ENCODE peak calls at places on chromosomes 12 and 14, in nine cellular contexts. One of them, this sample, is unnamed. For H3K27me3, the result is how much of the 10 kb centered on the place peaks cover.

GRCh38 chr14:80522936-80523335 is 311.6 kb upstream of the DIO2 start:
- DNase-seq in CD4-positive, CD25-positive, alpha-beta regulatory T cell: no peak
- DNase-seq in mesenchymal stem cell: peak
- DNase-seq in DND-41: no peak
- DNase-seq in fibroblast of lung: peak
- DNase-seq in IMR-90: peak
- DNase-seq in AG04450: no peak
- DNase-seq in ovary: no peak
- DNase-seq in GM23338: no peak
- DNase-seq in this sample: no peak

GRCh38 chr12:58387199-58387598 is 445.8 kb downstream of the ATP23 start:
- DNase-seq in mesenchymal stem cell: peak
- DNase-seq in IMR-90: peak
- DNase-seq in AG04450: no peak
- DNase-seq in fibroblast of lung: no peak
- DNase-seq in DND-41: no peak
- DNase-seq in GM23338: no peak
- DNase-seq in CD4-positive, CD25-positive, alpha-beta regulatory T cell: no peak
- DNase-seq in ovary: no peak
- DNase-seq in this sample: no peak

GRCh38 chr12:51482808-51483532 is 58.3 kb downstream of the SLC4A8 start:
- DNase-seq in DND-41: peak
- DNase-seq in IMR-90: no peak
- DNase-seq in fibroblast of lung: peak
- DNase-seq in AG04450: no peak
- DNase-seq in GM23338: no peak
- DNase-seq in CD4-positive, CD25-positive, alpha-beta regulatory T cell: no peak
- DNase-seq in ovary: no peak
- DNase-seq in mesenchymal stem cell: no peak
- DNase-seq in this sample: peak

GRCh38 chr12:1619599-1619998 is 9.4 kb upstream of the WNT5B start:
- DNase-seq in mesenchymal stem cell: no peak
- DNase-seq in ovary: no peak
- DNase-seq in DND-41: no peak
- DNase-seq in fibroblast of lung: no peak
- DNase-seq in CD4-positive, CD25-positive, alpha-beta regulatory T cell: no peak
- DNase-seq in GM23338: no peak
- DNase-seq in IMR-90: no peak
- DNase-seq in AG04450: no peak
- DNase-seq in this sample: no peak

GRCh38 chr12:94500831-94501567 is 41.3 kb upstream of the CEP83 start:
- DNase-seq in AG04450: no peak
- DNase-seq in DND-41: no peak
- DNase-seq in ovary: no peak
- DNase-seq in CD4-positive, CD25-positive, alpha-beta regulatory T cell: no peak
- DNase-seq in IMR-90: no peak
- DNase-seq in fibroblast of lung: no peak
- DNase-seq in GM23338: no peak
- DNase-seq in mesenchymal stem cell: no peak
- DNase-seq in this sample: no peak

GRCh38 chr14:55752580-55753365 is 172.8 kb downstream of the KTN1 start:
- DNase-seq in GM23338: peak
- DNase-seq in mesenchymal stem cell: peak
- DNase-seq in DND-41: no peak
- DNase-seq in CD4-positive, CD25-positive, alpha-beta regulatory T cell: no peak
- DNase-seq in AG04450: peak
- DNase-seq in IMR-90: peak
- DNase-seq in fibroblast of lung: peak
- DNase-seq in ovary: no peak
- DNase-seq in this sample: no peak

GRCh38 chr12:98352218-98352811 is 163.1 kb upstream of the TMPO start:
- DNase-seq in DND-41: no peak
- DNase-seq in ovary: no peak
- DNase-seq in GM23338: no peak
- DNase-seq in AG04450: peak
- DNase-seq in IMR-90: peak
- DNase-seq in CD4-positive, CD25-positive, alpha-beta regulatory T cell: no peak
- DNase-seq in fibroblast of lung: peak
- DNase-seq in mesenchymal stem cell: peak
- DNase-seq in this sample: no peak

GRCh38 chr14:56297449-56297848 is 179.2 kb downstream of the PELI2 start:
- DNase-seq in AG04450: no peak
- DNase-seq in DND-41: no peak
- DNase-seq in fibroblast of lung: no peak
- DNase-seq in GM23338: no peak
- DNase-seq in mesenchymal stem cell: no peak
- DNase-seq in CD4-positive, CD25-positive, alpha-beta regulatory T cell: no peak
- DNase-seq in IMR-90: no peak
- DNase-seq in ovary: no peak
- DNase-seq in this sample: no peak

GRCh38 chr14:99287269-99287942 is 15.4 kb upstream of the BCL11B start:
- DNase-seq in mesenchymal stem cell: no peak
- DNase-seq in AG04450: no peak
- DNase-seq in fibroblast of lung: no peak
- DNase-seq in IMR-90: no peak
- DNase-seq in CD4-positive, CD25-positive, alpha-beta regulatory T cell: no peak
- DNase-seq in GM23338: no peak
- DNase-seq in ovary: no peak
- DNase-seq in DND-41: no peak
- DNase-seq in this sample: no peak

DNA sequence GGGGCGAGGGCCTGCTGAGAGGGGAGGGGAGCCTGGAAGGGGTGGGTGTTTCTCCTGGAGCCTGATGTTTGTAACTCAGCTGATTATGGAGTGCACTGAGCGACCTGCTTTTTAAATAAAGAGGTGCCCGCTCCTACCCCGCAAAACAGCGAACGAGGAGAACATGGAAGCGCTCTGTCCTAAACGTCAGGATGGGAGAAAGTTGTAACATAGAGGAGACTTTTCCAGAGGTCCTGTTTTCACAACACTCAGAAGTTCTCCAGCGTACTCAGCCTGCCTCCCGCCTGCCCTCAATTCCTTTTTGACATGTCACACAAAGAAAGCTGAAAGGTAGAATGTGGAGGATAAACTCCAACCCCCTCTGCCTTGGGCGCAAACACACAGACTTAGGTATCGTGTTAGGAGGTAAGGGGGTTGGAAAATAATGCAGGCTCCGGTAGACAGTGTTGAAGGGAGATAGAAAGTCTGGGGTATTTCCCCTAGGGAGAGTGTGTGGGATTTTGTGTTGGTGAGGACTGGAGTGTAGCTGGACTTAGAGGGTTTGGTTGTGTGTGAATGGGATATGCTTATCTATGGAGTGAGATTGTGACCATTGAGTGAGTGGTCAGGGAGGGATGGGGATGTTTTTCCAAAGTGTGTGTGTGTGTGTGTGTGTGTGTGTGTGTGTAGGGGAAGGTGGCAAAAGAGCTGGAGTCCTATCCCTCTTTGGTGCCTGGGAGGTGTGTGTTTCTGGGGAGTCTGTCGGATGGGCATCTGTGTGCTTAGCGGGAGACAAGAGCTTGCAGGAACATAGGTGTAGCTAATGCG is 2.1 kb downstream of the NTF3 start:
- DNase-seq in AG04450: no peak
- DNase-seq in IMR-90: no peak
- DNase-seq in fibroblast of lung: no peak
- DNase-seq in CD4-positive, CD25-positive, alpha-beta regulatory T cell: no peak
- DNase-seq in GM23338: no peak
- DNase-seq in DND-41: no peak
- DNase-seq in ovary: no peak
- DNase-seq in mesenchymal stem cell: peak
- DNase-seq in this sample: no peak
- H3K27me3 ChIP-seq in AG04450: under half
- H3K27me3 ChIP-seq in IMR-90: under half
- H3K27me3 ChIP-seq in fibroblast of lung: under half
- H3K27me3 ChIP-seq in CD4-positive, CD25-positive, alpha-beta regulatory T cell: under half
- H3K27me3 ChIP-seq in GM23338: half or more
- H3K27me3 ChIP-seq in DND-41: under half
- H3K27me3 ChIP-seq in ovary: under half
- H3K27me3 ChIP-seq in mesenchymal stem cell: half or more
- H3K27me3 ChIP-seq in this sample: under half

GRCh38 chr12:12007001-12007712 is 63.6 kb upstream of the BCL2L14 start:
- DNase-seq in CD4-positive, CD25-positive, alpha-beta regulatory T cell: no peak
- DNase-seq in fibroblast of lung: peak
- DNase-seq in mesenchymal stem cell: peak
- DNase-seq in IMR-90: peak
- DNase-seq in AG04450: no peak
- DNase-seq in GM23338: no peak
- DNase-seq in ovary: no peak
- DNase-seq in DND-41: no peak
- DNase-seq in this sample: peak

GRCh38 chr12:12008232-12008850 is 62.4 kb upstream of the BCL2L14 start:
- DNase-seq in IMR-90: no peak
- DNase-seq in AG04450: no peak
- DNase-seq in DND-41: peak
- DNase-seq in CD4-positive, CD25-positive, alpha-beta regulatory T cell: no peak
- DNase-seq in mesenchymal stem cell: no peak
- DNase-seq in GM23338: peak
- DNase-seq in ovary: no peak
- DNase-seq in fibroblast of lung: no peak
- DNase-seq in this sample: peak

GRCh38 chr12:12007713-12008231 is 63.0 kb upstream of the BCL2L14 start:
- DNase-seq in CD4-positive, CD25-positive, alpha-beta regulatory T cell: no peak
- DNase-seq in ovary: no peak
- DNase-seq in IMR-90: no peak
- DNase-seq in mesenchymal stem cell: no peak
- DNase-seq in GM23338: no peak
- DNase-seq in AG04450: no peak
- DNase-seq in DND-41: no peak
- DNase-seq in fibroblast of lung: no peak
- DNase-seq in this sample: peak

GRCh38 chr12:12010277-12011031 is 60.3 kb upstream of the BCL2L14 start:
- DNase-seq in fibroblast of lung: peak
- DNase-seq in ovary: no peak
- DNase-seq in GM23338: no peak
- DNase-seq in CD4-positive, CD25-positive, alpha-beta regulatory T cell: no peak
- DNase-seq in AG04450: no peak
- DNase-seq in IMR-90: peak
- DNase-seq in mesenchymal stem cell: peak
- DNase-seq in DND-41: peak
- DNase-seq in this sample: peak

GRCh38 chr12:12008931-12009611 is 61.7 kb upstream of the BCL2L14 start:
- DNase-seq in AG04450: no peak
- DNase-seq in GM23338: peak
- DNase-seq in ovary: no peak
- DNase-seq in DND-41: peak
- DNase-seq in IMR-90: peak
- DNase-seq in fibroblast of lung: peak
- DNase-seq in mesenchymal stem cell: peak
- DNase-seq in CD4-positive, CD25-positive, alpha-beta regulatory T cell: no peak
- DNase-seq in this sample: peak
- H3K27ac ChIP-seq in AG04450: no peak
- H3K27ac ChIP-seq in GM23338: peak
- H3K27ac ChIP-seq in ovary: no peak
- H3K27ac ChIP-seq in DND-41: no peak
- H3K27ac ChIP-seq in IMR-90: no peak
- H3K27ac ChIP-seq in fibroblast of lung: no peak
- H3K27ac ChIP-seq in mesenchymal stem cell: peak
- H3K27ac ChIP-seq in CD4-positive, CD25-positive, alpha-beta regulatory T cell: peak
- H3K27ac ChIP-seq in this sample: peak

GRCh38 chr14:60515696-60516284 is 6.8 kb downstream of the SIX6 start:
- DNase-seq in CD4-positive, CD25-positive, alpha-beta regulatory T cell: no peak
- DNase-seq in fibroblast of lung: no peak
- DNase-seq in IMR-90: no peak
- DNase-seq in ovary: no peak
- DNase-seq in GM23338: peak
- DNase-seq in mesenchymal stem cell: no peak
- DNase-seq in DND-41: no peak
- DNase-seq in AG04450: no peak
- DNase-seq in this sample: no peak
- H3K27me3 ChIP-seq in CD4-positive, CD25-positive, alpha-beta regulatory T cell: under half
- H3K27me3 ChIP-seq in fibroblast of lung: half or more
- H3K27me3 ChIP-seq in IMR-90: half or more
- H3K27me3 ChIP-seq in ovary: under half
- H3K27me3 ChIP-seq in GM23338: half or more
- H3K27me3 ChIP-seq in mesenchymal stem cell: half or more
- H3K27me3 ChIP-seq in DND-41: under half
- H3K27me3 ChIP-seq in AG04450: half or more
- H3K27me3 ChIP-seq in this sample: under half

GRCh38 chr14:69088523-69089445 is 64.1 kb downstream of the DCAF5 start:
- DNase-seq in ovary: no peak
- DNase-seq in DND-41: no peak
- DNase-seq in IMR-90: peak
- DNase-seq in fibroblast of lung: no peak
- DNase-seq in mesenchymal stem cell: peak
- DNase-seq in AG04450: no peak
- DNase-seq in CD4-positive, CD25-positive, alpha-beta regulatory T cell: no peak
- DNase-seq in GM23338: no peak
- DNase-seq in this sample: no peak
- H3K27ac ChIP-seq in ovary: no peak
- H3K27ac ChIP-seq in DND-41: no peak
- H3K27ac ChIP-seq in IMR-90: peak
- H3K27ac ChIP-seq in fibroblast of lung: no peak
- H3K27ac ChIP-seq in mesenchymal stem cell: peak
- H3K27ac ChIP-seq in AG04450: no peak
- H3K27ac ChIP-seq in CD4-positive, CD25-positive, alpha-beta regulatory T cell: no peak
- H3K27ac ChIP-seq in GM23338: no peak
- H3K27ac ChIP-seq in this sample: no peak

GRCh38 chr12:211639-212382 is 2.1 kb downstream of the SLC6A12 start:
- DNase-seq in IMR-90: no peak
- DNase-seq in fibroblast of lung: no peak
- DNase-seq in DND-41: no peak
- DNase-seq in GM23338: no peak
- DNase-seq in AG04450: no peak
- DNase-seq in CD4-positive, CD25-positive, alpha-beta regulatory T cell: no peak
- DNase-seq in mesenchymal stem cell: no peak
- DNase-seq in ovary: no peak
- DNase-seq in this sample: no peak
- H3K27me3 ChIP-seq in IMR-90: half or more
- H3K27me3 ChIP-seq in fibroblast of lung: under half
- H3K27me3 ChIP-seq in DND-41: under half
- H3K27me3 ChIP-seq in GM23338: under half
- H3K27me3 ChIP-seq in AG04450: half or more
- H3K27me3 ChIP-seq in CD4-positive, CD25-positive, alpha-beta regulatory T cell: under half
- H3K27me3 ChIP-seq in mesenchymal stem cell: half or more
- H3K27me3 ChIP-seq in ovary: under half
- H3K27me3 ChIP-seq in this sample: under half